ENCODE peak calls at places on chromosomes 12 and 14, in eight cellular contexts. G is substantia nigra; X is neural progenitor cell; J is effector memory CD4-positive, alpha-beta T cell; M is HFFc6; O is stimulated activated naive B cell treated with anti-CD40 and anti-IgM and Interleukin-4, amounts not matched to agents 10 μg/mL and 1 μg/mL and 100 μg/mL, for 72 hours; E is NCI-H460; Z is amniotic epithelial cell. Q is an unnamed sample.

GRCh38 chr12:104975621-104976343 is 10.3 kb upstream of the NOPCHAP1 start:
- DNase-seq in M (peak), X (no peak), Z (peak), G (no peak), J (no peak), O (no peak), E (no peak), Q (peak)

GRCh38 chr12:22719745-22720144 is 94.8 kb downstream of the ETNK1 start:
- DNase-seq in G (no peak), E (no peak), M (no peak), J (no peak), X (no peak), Z (no peak), O (no peak), Q (no peak)

GRCh38 chr14:51468523-51468922 is 183.2 kb upstream of the FRMD6 start:
- DNase-seq in G (no peak), J (no peak), X (no peak), E (no peak), O (no peak), Z (no peak), M (no peak), Q (no peak)

GRCh38 chr12:16756833-16757552 is 151.0 kb upstream of the LMO3 start:
- DNase-seq in J (no peak), G (no peak), X (peak), E (no peak), Z (no peak), M (no peak), O (no peak), Q (no peak)

GRCh38 chr14:22656945-22657711 is 13.0 kb upstream of the OR6J1 start:
- DNase-seq in Z (peak), E (no peak), J (no peak), G (no peak), O (no peak), X (peak), M (no peak), Q (no peak)

GRCh38 chr14:66403183-66403582 is 83.0 kb upstream of the CCDC196 start:
- DNase-seq in X (peak), J (no peak), Z (peak), G (no peak), E (peak), M (peak), O (no peak), Q (peak)

GRCh38 chr14:61652526-61653262 is 42.6 kb upstream of the HIF1A start:
- DNase-seq in X (no peak), J (no peak), G (no peak), O (no peak), Z (no peak), M (no peak), E (no peak), Q (no peak)

GRCh38 chr12:86683568-86683991 is 427.4 kb upstream of the MGAT4C start:
- DNase-seq in M (no peak), Z (peak), O (no peak), G (no peak), X (no peak), E (no peak), J (no peak), Q (no peak)

GRCh38 chr14:59028476-59029202 is 159.8 kb upstream of the DAAM1 start:
- DNase-seq in O (peak), J (no peak), Z (peak), G (peak), M (peak), X (peak), E (peak), Q (peak)

GRCh38 chr12:92955997-92956663 is 27.0 kb upstream of the EEA1 start:
- DNase-seq in Z (peak), G (no peak), J (no peak), E (no peak), O (no peak), M (peak), X (no peak), Q (peak)

GRCh38 chr14:103520657-103521437 is 1.8 kb downstream of the CKB start:
- DNase-seq in Z (peak), E (peak), X (peak), G (peak), J (peak), O (peak), M (no peak), Q (peak)

Q was measured in AG20443.